ENCODE peak calls at places on chromosomes 5 and 9, in six cellular contexts. M, S, A, W, Y and L are unnamed samples.

GRCh38 chr5:154058055-154059038 is 19.6 kb downstream of the MFAP3 start:
- DNase-seq in S (peak), W (no peak), A (no peak), Y (no peak), M (no peak), L (no peak)

GRCh38 chr9:80878556-80878955 is 810.8 kb downstream of the TLE1 start:
- DNase-seq in A (no peak), M (no peak), W (no peak), Y (no peak), S (peak), L (peak)

GRCh38 chr5:12865529-12865928 is 961.3 kb upstream of the CTNND2 start:
- DNase-seq in Y (no peak), M (no peak), A (no peak), W (no peak), S (no peak), L (no peak)

GRCh38 chr5:91182763-91183162 is 200.4 kb downstream of the ARRDC3 start:
- DNase-seq in Y (no peak), A (no peak), S (no peak), M (no peak), W (no peak), L (no peak)

GRCh38 chr9:108478871-108479332 is 376.9 kb downstream of the ACTL7B start:
- DNase-seq in S (peak), Y (peak), M (no peak), A (no peak), W (no peak), L (peak)

GRCh38 chr5:88734983-88735382 is 148.0 kb downstream of the MEF2C start:
- DNase-seq in W (no peak), A (no peak), Y (no peak), M (no peak), S (no peak), L (no peak)

GRCh38 chr5:58018016-58018415 is 441.9 kb downstream of the PLK2 start:
- DNase-seq in Y (peak), W (no peak), S (no peak), M (no peak), A (no peak), L (no peak)

GRCh38 chr9:132753593-132753880 is 83.3 kb downstream of the GTF3C4 start:
- DNase-seq in A (no peak), S (no peak), Y (no peak), W (no peak), M (no peak), L (no peak)

GRCh38 chr9:84705128-84705527 is 35.6 kb downstream of the NTRK2 start:
- DNase-seq in S (no peak), M (no peak), W (no peak), Y (no peak), A (no peak), L (no peak)

GRCh38 chr5:170546257-170546656 is 42.4 kb downstream of the KCNIP1 start:
- DNase-seq in S (no peak), M (no peak), W (no peak), Y (no peak), A (no peak), L (no peak)

GRCh38 chr9:2725929-2726328 is 8.6 kb downstream of the KCNV2 start:
- DNase-seq in S (no peak), M (no peak), Y (no peak), W (no peak), A (no peak), L (no peak)

GRCh38 chr5:170920196-170920595 is 58.4 kb downstream of the RANBP17 start:
- DNase-seq in W (no peak), M (no peak), Y (no peak), S (peak), A (no peak), L (no peak)

GRCh38 chr5:26259081-26259480 is 779.3 kb downstream of the CDH9 start:
- DNase-seq in Y (no peak), M (no peak), S (no peak), W (no peak), A (no peak), L (no peak)

GRCh38 chr5:125372694-125373621 is 626.5 kb upstream of the ZNF608 start:
- DNase-seq in S (peak), W (peak), M (peak), A (peak), Y (no peak), L (peak)

GRCh38 chr5:61159070-61159469 is 3.2 kb downstream of the SMIM15 start:
- DNase-seq in W (no peak), Y (no peak), S (no peak), M (no peak), A (no peak), L (no peak)

GRCh38 chr5:115573133-115573532 is 28.6 kb upstream of the FEM1C start:
- DNase-seq in Y (no peak), M (no peak), W (no peak), A (no peak), S (peak), L (no peak)

GRCh38 chr9:83047839-83048775 is 14.8 kb downstream of the RASEF start:
- DNase-seq in M (no peak), W (no peak), A (no peak), S (peak), Y (no peak), L (no peak)

GRCh38 chr9:71145179-71145578 is 23.8 kb upstream of the TRPM3 start:
- DNase-seq in A (no peak), Y (peak), S (no peak), W (no peak), M (no peak), L (no peak)

GRCh38 chr9:136762915-136763648 is 1.2 kb downstream of the LCN15 start:
- DNase-seq in A (peak), W (peak), S (no peak), M (peak), Y (no peak), L (peak)

GRCh38 chr5:38450627-38451371 is 105.6 kb downstream of the LIFR start:
- DNase-seq in A (no peak), S (peak), W (no peak), Y (no peak), M (no peak), L (no peak)

GRCh38 chr9:85483214-85483613 is 258.5 kb downstream of the AGTPBP1 start:
- DNase-seq in W (no peak), S (no peak), A (no peak), M (no peak), Y (no peak), L (no peak)

GRCh38 chr5:41832430-41832829 is 37.8 kb downstream of the OXCT1 start:
- DNase-seq in S (no peak), W (no peak), Y (no peak), M (no peak), A (no peak), L (no peak)

GRCh38 chr5:69431424-69432303 is 16.7 kb downstream of the MARVELD2 start:
- DNase-seq in A (no peak), M (no peak), W (no peak), Y (no peak), S (no peak), L (no peak)
- H2BK5ac ChIP-seq in A (no peak), M (no peak), W (no peak), Y (no peak), S (no peak), L (no peak)

GRCh38 chr5:17996002-17996401 is 361.7 kb downstream of the TAF11L14 start:
- DNase-seq in A (no peak), M (no peak), Y (no peak), W (no peak), S (no peak), L (no peak)

GRCh38 chr5:17992296-17992695 is 358.0 kb downstream of the TAF11L14 start:
- DNase-seq in M (no peak), Y (no peak), A (no peak), W (no peak), S (no peak), L (no peak)

GRCh38 chr5:17989567-17989966 is 355.3 kb downstream of the TAF11L14 start:
- DNase-seq in S (no peak), A (no peak), Y (no peak), M (no peak), W (no peak), L (no peak)

GRCh38 chr5:17990168-17990567 is 355.9 kb downstream of the TAF11L14 start:
- DNase-seq in Y (no peak), M (no peak), W (no peak), A (no peak), S (no peak), L (no peak)

GRCh38 chr5:17991775-17992174 is 357.5 kb downstream of the TAF11L14 start:
- DNase-seq in M (no peak), A (no peak), W (no peak), Y (no peak), S (no peak), L (no peak)
- H2BK120ac ChIP-seq in M (no peak), A (no peak), W (no peak), Y (no peak), S (no peak), L (no peak)

GRCh38 chr5:149174847-149175234 is 33.5 kb downstream of the ABLIM3 start:
- DNase-seq in Y (no peak), S (no peak), W (no peak), A (no peak), M (no peak), L (peak)
- H2AFZ ChIP-seq in Y (no peak), S (no peak), W (no peak), A (no peak), M (no peak), L (no peak)

DNA sequence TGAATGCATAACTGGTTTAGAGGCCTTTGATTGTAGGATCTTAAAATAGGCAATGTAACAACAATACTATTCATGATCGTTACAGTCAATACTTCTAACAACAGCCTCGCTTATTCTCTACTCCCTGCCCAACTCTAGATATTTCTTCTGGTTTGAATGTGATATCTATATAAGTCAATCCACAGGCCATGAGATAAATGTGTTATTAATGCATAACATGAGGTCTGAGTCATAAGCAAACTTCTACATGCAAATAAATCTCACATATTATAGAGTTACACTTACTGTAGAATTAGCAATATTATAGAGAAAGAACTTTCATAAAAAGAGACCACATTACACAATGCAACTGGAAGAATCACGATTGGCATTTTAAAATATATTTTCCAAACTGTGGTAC is 2.9 kb upstream of the ALDOB start:
- DNase-seq in S (no peak), Y (no peak), M (no peak), W (no peak), A (no peak), L (no peak)
- H2BK5ac ChIP-seq in S (no peak), Y (no peak), M (no peak), W (no peak), A (no peak), L (no peak)

GRCh38 chr9:124861342-124862229 is at the start of the genes ARPC5L and RPL35:
- DNase-seq in S (peak), Y (peak), A (peak), M (peak), W (no peak), L (peak)
- H2BK120ac ChIP-seq in S (peak), Y (peak), A (no peak), M (no peak), W (no peak), L (peak)

GRCh38 chr5:122264610-122265009 is 47.4 kb upstream of the SNCAIP start:
- DNase-seq in M (no peak), Y (no peak), A (no peak), W (no peak), S (peak), L (no peak)
- H2AFZ ChIP-seq in M (no peak), Y (no peak), A (no peak), W (peak), S (no peak), L (no peak)

GRCh38 chr5:123422433-123423277 is 548 bp downstream of the CEP120 start:
- DNase-seq in Y (peak), S (peak), M (peak), W (no peak), A (no peak), L (peak)
- H2BK5ac ChIP-seq in Y (peak), S (peak), M (no peak), W (peak), A (no peak), L (no peak)